ENCODE peak calls at places on chromosomes 11 and 22, in four cellular contexts. T is transverse colon, Y is K562, M is tibial nerve. L is an unnamed sample.

GRCh38 chr22:48238018-48238915 is 1475.8 kb downstream of the TBC1D22A start:
- DNase-seq in T (no peak), Y (no peak), M (no peak), L (no peak)

GRCh38 chr11:25612806-25613205 is 719.1 kb upstream of the ANO3 start:
- DNase-seq in T (no peak), Y (no peak), M (no peak), L (no peak)

GRCh38 chr22:39318507-39319283 is 728 bp downstream of the RPL3 start:
- DNase-seq in T (peak), Y (no peak), M (no peak), L (peak)

GRCh38 chr11:72585762-72586590 is 88.2 kb downstream of the PDE2A start:
- DNase-seq in T (peak), Y (peak), M (peak), L (no peak)

GRCh38 chr11:45593992-45594391 is 71.4 kb downstream of the CHST1 start:
- DNase-seq in T (no peak), Y (peak), M (no peak), L (no peak)

GRCh38 chr11:68010058-68011041 is at the start of gene ALDH3B1:
- DNase-seq in T (peak), Y (peak), M (peak), L (peak)

GRCh38 chr11:12380565-12381325 is 3.4 kb downstream of the PARVA start:
- DNase-seq in T (no peak), Y (no peak), M (no peak), L (no peak)

GRCh38 chr11:2752923-2753322 is 53.1 kb upstream of the KCNQ1OT1 start:
- DNase-seq in T (peak), Y (no peak), M (no peak), L (no peak)

GRCh38 chr11:86291466-86292262 is 10.4 kb upstream of the HIKESHI start:
- DNase-seq in T (peak), Y (peak), M (no peak), L (no peak)

GRCh38 chr11:6745465-6746015 is 26.2 kb downstream of the OR2AG2 start:
- DNase-seq in T (no peak), Y (no peak), M (no peak), L (no peak)

GRCh38 chr22:26564181-26564580 is 25.8 kb downstream of the TPST2 start:
- DNase-seq in T (no peak), Y (no peak), M (no peak), L (no peak)

GRCh38 chr11:126534141-126534805 is 178.8 kb downstream of the ST3GAL4 start:
- DNase-seq in T (no peak), Y (no peak), M (no peak), L (no peak)

GRCh38 chr11:10909141-10909883 is 51.5 kb upstream of the ZBED5 start:
- DNase-seq in T (no peak), Y (no peak), M (no peak), L (no peak)

GRCh38 chr11:10913075-10913474 is 55.2 kb upstream of the ZBED5 start:
- DNase-seq in T (no peak), Y (no peak), M (no peak), L (no peak)

GRCh38 chr11:10906521-10906920 is 48.7 kb upstream of the ZBED5 start:
- DNase-seq in T (no peak), Y (no peak), M (no peak), L (no peak)

GRCh38 chr11:10911907-10912306 is 54.1 kb upstream of the ZBED5 start:
- DNase-seq in T (no peak), Y (no peak), M (no peak), L (no peak)

GRCh38 chr11:10908215-10908990 is 50.5 kb upstream of the ZBED5 start:
- DNase-seq in T (no peak), Y (no peak), M (no peak), L (no peak)
- TF ChIP-seq EP300 in T (no peak), Y (no peak), M (no peak), L (no peak)

GRCh38 chr22:36015806-36016519 is 12.7 kb downstream of the RBFOX2 start:
- DNase-seq in T (no peak), Y (no peak), M (no peak), L (no peak)

GRCh38 chr22:36017661-36018091 is 10.9 kb downstream of the RBFOX2 start:
- DNase-seq in T (no peak), Y (no peak), M (no peak), L (no peak)

GRCh38 chr22:36014539-36015072 is 14.0 kb downstream of the RBFOX2 start:
- DNase-seq in T (no peak), Y (no peak), M (no peak), L (no peak)

GRCh38 chr22:36015155-36015805 is 13.3 kb downstream of the RBFOX2 start:
- DNase-seq in T (no peak), Y (no peak), M (no peak), L (no peak)

DNA sequence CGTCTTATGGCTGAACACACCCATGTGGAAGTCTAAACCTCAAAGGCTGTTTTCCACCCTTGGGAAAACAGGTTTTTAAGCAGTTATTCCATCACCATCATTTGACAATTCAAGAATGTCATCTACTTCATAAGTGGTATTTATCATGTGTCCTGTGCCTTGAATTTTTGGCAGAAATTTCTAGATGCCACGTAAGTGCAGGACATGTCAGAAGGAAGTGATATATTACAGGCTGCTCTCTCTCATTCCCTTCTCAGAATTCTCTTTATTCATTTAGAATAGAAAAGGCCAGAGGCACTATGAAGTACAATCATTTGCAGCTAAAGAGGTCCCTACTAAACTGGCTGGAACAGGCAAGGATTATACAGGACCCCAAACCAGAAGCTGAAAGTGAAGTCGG is 12.0 kb downstream of the RBFOX2 start:
- DNase-seq in T (no peak), Y (no peak), M (no peak), L (no peak)
- TF ChIP-seq EP300 in T (no peak), Y (no peak), M (no peak), L (no peak)

GRCh38 chr22:38286915-38287669 is 14.3 kb upstream of the TMEM184B start:
- DNase-seq in T (no peak), Y (no peak), M (no peak), L (no peak)
- TF ChIP-seq EP300 in T (no peak), Y (no peak), M (no peak), L (no peak)

GRCh38 chr11:31236052-31236652 is 133.4 kb downstream of the DCDC1 start:
- DNase-seq in T (no peak), Y (no peak), M (no peak), L (no peak)
- TF ChIP-seq EP300 in T (no peak), Y (no peak), M (no peak), L (no peak)

DNA sequence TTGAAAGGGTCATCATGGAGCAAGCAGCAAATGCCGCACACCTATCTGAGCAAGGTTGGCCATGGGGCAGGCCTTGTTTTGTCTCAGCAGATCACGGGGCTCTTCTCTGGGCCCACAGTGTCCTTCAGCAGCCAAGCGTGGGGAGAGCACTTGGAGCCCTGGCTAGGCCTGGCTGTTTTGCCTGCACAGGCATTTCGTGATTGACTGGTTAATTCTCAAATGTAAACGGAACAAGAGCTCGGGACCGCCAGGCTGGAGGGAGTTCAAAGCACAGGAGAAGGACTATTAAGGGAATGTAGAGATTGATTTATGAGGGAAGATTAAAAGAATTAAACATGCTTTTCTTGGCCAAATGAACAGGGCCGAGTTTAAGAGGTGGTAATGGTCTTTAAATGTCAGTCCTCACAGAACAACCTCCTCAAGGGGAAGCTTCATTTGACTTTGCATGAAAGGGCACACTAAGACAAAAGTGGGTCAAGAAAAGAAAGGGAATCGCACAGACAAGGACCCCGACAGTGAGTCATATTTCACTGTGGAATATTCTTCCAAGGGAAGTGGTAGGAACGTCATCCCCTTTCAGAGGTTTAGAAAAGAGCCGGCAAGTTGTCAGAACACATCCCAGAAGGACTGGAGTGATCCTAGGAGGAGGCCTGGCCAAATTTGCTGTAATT is 20.7 kb downstream of the SPON1 start:
- DNase-seq in T (peak), Y (no peak), M (no peak), L (no peak)
- TF ChIP-seq EP300 in T (no peak), Y (no peak), M (no peak), L (no peak)

DNA sequence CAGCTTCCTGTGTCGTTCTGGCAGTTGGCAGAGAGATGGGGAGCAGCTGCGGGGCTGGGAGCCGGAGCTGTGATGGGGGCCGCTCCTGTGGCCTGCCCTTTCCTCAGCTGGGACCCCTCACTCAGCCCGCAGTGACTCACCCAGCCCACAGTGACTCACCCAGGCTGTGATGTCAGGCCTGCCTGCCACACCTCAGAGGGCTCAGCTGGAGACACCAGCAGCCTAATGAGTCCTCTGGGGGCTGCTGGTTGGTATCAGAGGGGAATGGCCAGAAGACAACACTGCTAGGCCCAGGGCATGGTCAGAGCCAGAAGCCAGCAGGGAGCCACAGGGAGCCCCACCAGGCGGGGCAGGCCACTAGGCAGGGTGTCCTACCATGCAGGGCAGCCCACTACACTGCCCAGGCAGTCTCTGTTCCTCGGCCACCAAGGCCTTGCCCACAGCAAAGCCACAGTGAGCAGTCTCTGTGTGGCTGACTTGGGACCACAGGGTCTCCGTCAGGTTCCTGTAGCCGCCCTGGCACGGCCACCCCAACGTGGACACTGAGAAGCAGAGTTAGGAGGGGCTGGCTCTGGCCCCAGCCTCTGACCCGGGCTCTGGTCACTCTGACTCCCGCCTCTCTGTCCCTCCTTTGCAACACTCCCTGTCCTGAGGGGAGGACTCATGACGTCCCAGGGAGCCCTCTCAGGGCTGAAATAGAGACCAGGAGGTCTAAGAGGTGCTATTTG is 4.3 kb upstream of the FXYD2 start:
- DNase-seq in T (peak), Y (peak), M (no peak), L (peak)
- TF ChIP-seq EP300 in T (no peak), Y (no peak), M (no peak), L (no peak)

GRCh38 chr22:37849089-37849751 is at the start of gene EIF3L:
- DNase-seq in T (peak), Y (peak), M (peak), L (peak)
- TF ChIP-seq EP300 in T (no peak), Y (no peak), M (peak), L (no peak)

DNA sequence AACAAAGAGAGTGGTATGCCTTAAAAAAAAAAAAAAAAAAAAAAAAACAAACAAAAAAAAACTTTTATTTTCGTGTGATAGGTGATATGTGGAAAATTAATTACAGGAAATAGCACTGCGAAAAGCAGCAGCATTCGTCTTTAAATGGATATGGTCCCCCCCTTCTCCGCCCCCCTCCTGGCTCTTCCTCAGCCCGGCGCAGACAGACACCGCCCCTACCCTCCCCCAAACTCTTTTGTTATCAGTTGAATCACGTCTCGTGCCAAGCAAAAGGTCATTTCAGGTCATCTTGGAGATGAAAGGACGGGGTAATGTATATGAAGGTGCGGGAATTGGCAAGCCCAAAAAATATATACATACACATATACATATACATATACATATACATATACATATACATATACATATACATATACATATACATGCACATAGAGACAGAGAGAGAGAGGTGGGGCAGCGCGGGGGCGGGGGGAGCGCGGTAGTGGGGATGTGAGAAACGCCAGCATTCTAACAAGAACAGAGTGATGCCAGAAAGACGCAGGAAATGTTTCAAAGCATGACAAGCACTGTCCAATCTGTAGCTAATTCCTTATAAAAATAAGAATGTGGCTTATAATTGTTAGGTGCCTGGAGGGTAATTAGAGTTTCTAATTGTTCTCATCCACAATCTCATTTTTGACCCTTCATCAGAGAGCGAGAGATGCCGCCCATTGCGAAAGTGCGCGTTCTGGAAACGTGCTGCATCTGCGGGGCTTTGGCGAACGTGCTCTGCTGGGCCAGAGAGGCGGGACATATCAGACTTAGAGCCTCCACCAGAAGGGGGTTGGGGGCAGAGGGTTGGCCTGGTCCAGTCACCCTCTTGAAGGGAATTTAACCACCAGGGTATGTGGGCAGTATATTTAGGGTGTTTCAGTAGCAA is 214.5 kb upstream of the UBASH3B start:
- DNase-seq in T (peak), Y (no peak), M (peak), L (peak)
- TF ChIP-seq EP300 in T (no peak), Y (no peak), M (peak), L (no peak)

GRCh38 chr11:15969701-15970329 is 386.5 kb downstream of the SOX6 start:
- DNase-seq in T (no peak), Y (no peak), M (no peak), L (no peak)
- TF ChIP-seq EP300 in T (no peak), Y (no peak), M (peak), L (no peak)

GRCh38 chr11:14359573-14360031 is 619 bp upstream of the RRAS2 start:
- DNase-seq in T (no peak), Y (no peak), M (no peak), L (no peak)
- TF ChIP-seq EP300 in T (no peak), Y (no peak), M (no peak), L (no peak)